ENCODE peak calls at places on chromosomes 3 and 15, in four cellular contexts. One of them, this sample, is unnamed.

GRCh38 chr15:98996169-98996568 is 11.4 kb downstream of the PGPEP1L start:
- DNase-seq in K562: no peak
- DNase-seq in WTC11: no peak
- DNase-seq in A549: no peak
- DNase-seq in this sample: no peak

GRCh38 chr3:45123841-45124269 is 22.3 kb downstream of the CDCP1 start:
- DNase-seq in K562: no peak
- DNase-seq in WTC11: no peak
- DNase-seq in A549: peak
- DNase-seq in this sample: no peak

GRCh38 chr3:64133272-64133671 is 92.0 kb downstream of the PRICKLE2 start:
- DNase-seq in K562: no peak
- DNase-seq in WTC11: no peak
- DNase-seq in A549: no peak
- DNase-seq in this sample: no peak

GRCh38 chr3:87329065-87329464 is 52.7 kb upstream of the POU1F1 start:
- DNase-seq in K562: no peak
- DNase-seq in WTC11: no peak
- DNase-seq in A549: no peak
- DNase-seq in this sample: no peak

GRCh38 chr15:43361313-43361903 is 9.4 kb downstream of the ZSCAN29 start:
- DNase-seq in WTC11: no peak
- DNase-seq in A549: no peak
- DNase-seq in K562: no peak
- DNase-seq in this sample: no peak

GRCh38 chr3:120169407-120169806 is 75.2 kb upstream of the GSK3B start:
- DNase-seq in WTC11: no peak
- DNase-seq in K562: no peak
- DNase-seq in A549: no peak
- DNase-seq in this sample: no peak

GRCh38 chr15:80036067-80036466 is 23.4 kb upstream of the ZFAND6 start:
- DNase-seq in A549: no peak
- DNase-seq in K562: no peak
- DNase-seq in WTC11: no peak
- DNase-seq in this sample: no peak

GRCh38 chr15:92636950-92637481 is 18.6 kb downstream of the FAM174B start:
- DNase-seq in K562: no peak
- DNase-seq in A549: no peak
- DNase-seq in WTC11: peak
- DNase-seq in this sample: no peak

GRCh38 chr3:31755911-31756658 is 223.4 kb downstream of the STT3B start:
- DNase-seq in A549: no peak
- DNase-seq in K562: no peak
- DNase-seq in WTC11: no peak
- DNase-seq in this sample: no peak

GRCh38 chr3:178421069-178421468 is 115.2 kb upstream of the KCNMB2 start:
- DNase-seq in A549: peak
- DNase-seq in WTC11: no peak
- DNase-seq in K562: no peak
- DNase-seq in this sample: no peak

GRCh38 chr15:68561146-68561545 is 17.6 kb upstream of the CORO2B start:
- DNase-seq in A549: no peak
- DNase-seq in WTC11: no peak
- DNase-seq in K562: no peak
- DNase-seq in this sample: no peak

GRCh38 chr3:182921665-182922355 is 58.5 kb downstream of the DCUN1D1 start:
- DNase-seq in A549: no peak
- DNase-seq in WTC11: no peak
- DNase-seq in K562: peak
- DNase-seq in this sample: no peak

GRCh38 chr15:73753250-73754130 is at the start of gene INSYN1:
- DNase-seq in WTC11: peak
- DNase-seq in K562: no peak
- DNase-seq in A549: no peak
- DNase-seq in this sample: no peak

GRCh38 chr3:122055215-122055614 is at the start of gene CD86:
- DNase-seq in WTC11: no peak
- DNase-seq in K562: no peak
- DNase-seq in A549: no peak
- DNase-seq in this sample: no peak

GRCh38 chr15:63918901-63919348 is 85.2 kb upstream of the HERC1 start:
- DNase-seq in WTC11: no peak
- DNase-seq in K562: peak
- DNase-seq in A549: no peak
- DNase-seq in this sample: no peak

GRCh38 chr3:176513604-176514003 is 683.7 kb downstream of the TBL1XR1 start:
- DNase-seq in A549: no peak
- DNase-seq in K562: no peak
- DNase-seq in WTC11: no peak
- DNase-seq in this sample: no peak

GRCh38 chr3:126932188-126932931 is 50.6 kb upstream of the PLXNA1 start:
- DNase-seq in WTC11: no peak
- DNase-seq in K562: no peak
- DNase-seq in A549: no peak
- DNase-seq in this sample: no peak

GRCh38 chr15:84910928-84911623 is 26.6 kb downstream of the SLC28A1 start:
- DNase-seq in A549: no peak
- DNase-seq in WTC11: no peak
- DNase-seq in K562: no peak
- DNase-seq in this sample: no peak

GRCh38 chr15:64897345-64897985 is 14.2 kb upstream of the ANKDD1A start:
- DNase-seq in A549: no peak
- DNase-seq in K562: peak
- DNase-seq in WTC11: no peak
- DNase-seq in this sample: no peak

GRCh38 chr3:194592798-194593752 is 40.1 kb downstream of the TMEM44 start:
- DNase-seq in K562: no peak
- DNase-seq in A549: peak
- DNase-seq in WTC11: no peak
- DNase-seq in this sample: no peak

GRCh38 chr3:179933872-179934271 is 102.9 kb downstream of the PEX5L start:
- DNase-seq in K562: no peak
- DNase-seq in A549: no peak
- DNase-seq in WTC11: no peak
- DNase-seq in this sample: no peak

GRCh38 chr15:101522621-101523559 is 33.4 kb upstream of the PCSK6 start:
- DNase-seq in A549: no peak
- DNase-seq in K562: no peak
- DNase-seq in WTC11: no peak
- DNase-seq in this sample: no peak

GRCh38 chr3:62995142-62995541 is 119.9 kb upstream of the CADPS start:
- DNase-seq in WTC11: no peak
- DNase-seq in K562: no peak
- DNase-seq in A549: no peak
- DNase-seq in this sample: no peak

GRCh38 chr3:11554666-11555065 is 89.0 kb downstream of the VGLL4 start:
- DNase-seq in A549: no peak
- DNase-seq in WTC11: no peak
- DNase-seq in K562: no peak
- DNase-seq in this sample: no peak

GRCh38 chr3:147008886-147009285 is 397.5 kb downstream of the ZIC4 start:
- DNase-seq in WTC11: no peak
- DNase-seq in A549: no peak
- DNase-seq in K562: no peak
- DNase-seq in this sample: no peak

GRCh38 chr3:9291991-9292390 is 42.5 kb upstream of the SRGAP3 start:
- DNase-seq in WTC11: no peak
- DNase-seq in A549: no peak
- DNase-seq in K562: no peak
- DNase-seq in this sample: no peak

GRCh38 chr3:9293066-9293465 is 43.6 kb upstream of the SRGAP3 start:
- DNase-seq in A549: no peak
- DNase-seq in K562: no peak
- DNase-seq in WTC11: no peak
- DNase-seq in this sample: no peak

GRCh38 chr3:9296241-9296640 is 46.8 kb upstream of the SRGAP3 start:
- DNase-seq in WTC11: no peak
- DNase-seq in A549: no peak
- DNase-seq in K562: no peak
- DNase-seq in this sample: no peak

GRCh38 chr3:9295007-9295406 is 45.6 kb upstream of the SRGAP3 start:
- DNase-seq in K562: no peak
- DNase-seq in A549: no peak
- DNase-seq in WTC11: no peak
- DNase-seq in this sample: no peak

DNA sequence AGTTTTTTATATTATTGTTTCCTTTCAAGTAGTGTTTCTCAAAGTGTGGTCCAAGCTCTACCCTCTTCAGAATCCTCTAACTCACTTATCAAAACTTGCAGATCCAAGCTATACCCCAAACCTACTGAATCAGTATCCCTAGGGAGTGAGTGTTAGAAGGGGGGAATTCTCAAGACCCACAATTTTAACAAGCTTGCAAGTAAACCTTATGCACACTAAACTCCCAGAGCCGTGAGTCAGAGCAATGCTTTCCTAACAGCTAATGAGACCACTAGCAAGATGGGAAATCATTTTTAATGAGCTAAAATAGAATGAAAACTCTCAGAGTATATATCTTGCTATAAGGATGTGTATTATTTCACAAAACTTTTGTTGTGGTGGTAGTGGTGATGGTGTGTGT is 41.1 kb upstream of the SRGAP3 start:
- DNase-seq in K562: no peak
- DNase-seq in A549: no peak
- DNase-seq in WTC11: no peak
- DNase-seq in this sample: no peak
- TF ChIP-seq NR3C1 in K562: no peak
- TF ChIP-seq NR3C1 in A549: no peak
- TF ChIP-seq NR3C1 in WTC11: no peak
- TF ChIP-seq NR3C1 in this sample: no peak

DNA sequence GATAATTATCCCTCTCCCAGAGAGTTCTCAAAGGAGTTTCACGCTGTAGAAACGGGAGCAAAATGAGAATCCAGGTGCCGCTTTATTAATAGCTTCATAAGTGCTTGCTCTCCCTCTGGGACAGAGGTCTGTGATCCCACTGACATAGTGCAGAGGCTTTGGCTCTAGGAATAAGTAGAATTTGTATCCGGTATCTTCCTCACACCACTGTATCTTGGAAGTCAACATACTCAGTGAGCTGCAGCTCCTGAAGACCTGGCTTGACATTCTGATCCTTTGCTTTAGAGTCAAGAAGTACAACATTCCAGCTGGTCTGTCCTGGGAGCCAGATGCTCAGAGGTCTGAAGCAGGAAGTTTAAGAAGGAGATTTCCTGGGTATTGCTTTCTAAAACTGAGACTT is 323.0 kb downstream of the LPP start:
- DNase-seq in K562: no peak
- DNase-seq in A549: no peak
- DNase-seq in WTC11: no peak
- DNase-seq in this sample: no peak
- TF ChIP-seq NR3C1 in K562: no peak
- TF ChIP-seq NR3C1 in A549: no peak
- TF ChIP-seq NR3C1 in WTC11: no peak
- TF ChIP-seq NR3C1 in this sample: no peak

GRCh38 chr3:123449092-123449985 is 449 bp upstream of the ADCY5 start:
- DNase-seq in WTC11: peak
- DNase-seq in A549: peak
- DNase-seq in K562: no peak
- DNase-seq in this sample: no peak

GRCh38 chr3:123446610-123447109 is 2.2 kb downstream of the ADCY5 start:
- DNase-seq in K562: no peak
- DNase-seq in WTC11: no peak
- DNase-seq in A549: no peak
- DNase-seq in this sample: no peak

GRCh38 chr3:123448503-123449091 is at the start of gene ADCY5:
- DNase-seq in A549: peak
- DNase-seq in K562: no peak
- DNase-seq in WTC11: peak
- DNase-seq in this sample: no peak

GRCh38 chr3:123447416-123447748 is 1.5 kb downstream of the ADCY5 start:
- DNase-seq in A549: no peak
- DNase-seq in K562: no peak
- DNase-seq in WTC11: no peak
- DNase-seq in this sample: no peak

DNA sequence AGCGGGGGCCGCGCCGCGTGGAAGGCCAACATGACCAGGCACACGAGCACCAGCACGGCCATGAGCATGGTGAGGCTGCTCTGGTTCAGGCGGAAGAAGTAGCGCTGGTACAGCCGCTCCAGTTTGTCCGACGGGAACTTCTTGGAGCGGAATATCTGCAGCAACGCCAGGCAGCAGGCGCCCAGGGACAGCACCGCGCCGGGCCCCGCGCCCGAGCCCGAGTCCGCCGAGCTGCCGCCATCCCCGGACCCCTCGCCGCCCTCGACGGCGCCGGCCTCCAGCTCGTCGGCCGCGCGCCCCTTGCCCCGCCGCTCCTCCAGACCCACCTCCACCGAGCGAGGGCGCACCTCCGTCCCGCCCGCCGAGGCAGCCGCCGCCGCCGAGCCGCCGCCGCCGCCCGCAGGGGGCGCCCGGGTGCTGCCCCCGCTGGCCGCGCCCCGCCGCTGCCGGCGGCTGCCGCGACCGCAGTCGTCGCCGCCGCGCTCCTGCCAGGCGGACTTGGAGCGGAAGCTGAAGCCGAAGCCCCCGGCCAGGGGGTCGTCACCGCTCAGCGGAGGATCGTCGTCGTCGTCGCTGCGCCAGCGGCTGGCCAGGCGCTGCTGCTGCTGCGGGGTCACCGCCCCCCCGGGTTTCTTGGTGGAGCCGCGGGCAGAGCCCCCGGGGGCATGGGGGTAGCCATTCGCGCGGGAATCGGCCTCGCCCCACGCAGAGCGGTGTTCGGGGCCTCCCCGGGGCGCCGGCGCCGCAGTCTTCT is 964 bp downstream of the ADCY5 start:
- DNase-seq in WTC11: peak
- DNase-seq in K562: peak
- DNase-seq in A549: no peak
- DNase-seq in this sample: no peak
- TF ChIP-seq NR3C1 in WTC11: no peak
- TF ChIP-seq NR3C1 in K562: no peak
- TF ChIP-seq NR3C1 in A549: no peak
- TF ChIP-seq NR3C1 in this sample: no peak

DNA sequence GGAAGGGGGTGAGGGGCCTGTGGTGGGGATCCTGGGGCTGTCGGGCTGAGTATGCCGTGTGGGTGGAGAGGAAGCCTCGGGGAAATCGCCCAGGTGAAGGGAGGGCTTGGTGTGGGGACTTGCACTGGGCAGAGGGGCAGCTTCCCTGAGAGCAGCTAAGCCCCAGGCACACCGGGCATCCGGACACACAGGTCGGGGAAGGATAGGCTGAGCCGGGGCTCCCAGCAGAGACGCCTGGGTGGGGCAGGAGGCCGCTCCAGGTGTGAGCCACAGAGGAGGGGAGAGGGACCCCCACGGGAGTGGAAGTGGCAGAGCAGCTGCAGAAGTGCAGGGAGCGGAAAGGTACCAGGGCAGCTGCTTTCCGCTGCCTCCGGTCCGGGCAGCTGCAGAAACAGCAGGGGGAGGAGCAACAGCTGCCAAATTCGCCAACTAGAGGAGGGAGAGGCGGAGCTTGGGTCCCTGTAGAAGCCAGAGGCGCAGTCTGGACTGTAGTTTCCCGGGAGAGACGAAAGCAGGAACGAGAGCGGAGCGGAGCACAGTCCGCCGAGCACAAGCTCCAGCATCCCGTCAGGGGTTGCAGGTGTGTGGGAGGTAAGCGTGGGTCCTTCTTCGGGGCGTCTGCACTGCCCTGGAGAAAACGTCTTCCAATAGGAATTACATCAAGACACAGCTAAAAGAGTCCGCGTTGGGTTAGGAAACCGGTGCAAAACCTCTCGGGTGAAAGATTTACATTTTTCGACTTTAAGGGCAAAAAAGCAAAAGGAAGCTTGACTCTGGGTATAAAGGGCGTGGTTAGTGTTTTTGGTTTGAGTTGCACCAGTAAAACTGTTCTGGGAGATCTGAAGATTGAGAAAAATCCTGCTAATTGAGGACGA is at the start of gene SERPINI1:
- DNase-seq in WTC11: peak
- DNase-seq in A549: peak
- DNase-seq in K562: peak
- DNase-seq in this sample: peak
- TF ChIP-seq NR3C1 in WTC11: no peak
- TF ChIP-seq NR3C1 in A549: no peak
- TF ChIP-seq NR3C1 in K562: no peak
- TF ChIP-seq NR3C1 in this sample: no peak